ENCODE peak calls at places on chromosomes 5 and 9, in eight cellular contexts. Z, X, D, C, Q, M, A and H are unnamed samples.

GRCh38 chr9:5265939-5266338 is 34.7 kb downstream of the INSL4 start:
- DNase-seq in M (no peak), D (no peak), Z (no peak), A (no peak), C (no peak), X (no peak), Q (no peak), H (no peak)

GRCh38 chr5:142841511-142842255 is 71.5 kb downstream of the ARHGAP26 start:
- DNase-seq in C (no peak), D (no peak), Z (peak), A (no peak), Q (no peak), M (no peak), X (no peak), H (no peak)

GRCh38 chr5:68995847-68996204 is 98.0 kb upstream of the SLC30A5 start:
- DNase-seq in M (no peak), X (no peak), Q (no peak), D (no peak), Z (no peak), A (no peak), C (no peak), H (no peak)

GRCh38 chr5:158407801-158408200 is 548.9 kb upstream of the CLINT1 start:
- DNase-seq in C (no peak), Z (no peak), A (no peak), D (no peak), Q (no peak), X (no peak), M (no peak), H (peak)

GRCh38 chr5:91848453-91848852 is 465.3 kb upstream of the ARRDC3 start:
- DNase-seq in M (no peak), X (no peak), Z (no peak), A (no peak), Q (peak), C (no peak), D (no peak), H (peak)

GRCh38 chr5:125256296-125256695 is 509.9 kb upstream of the ZNF608 start:
- DNase-seq in Q (no peak), D (no peak), Z (no peak), M (no peak), X (no peak), A (no peak), C (no peak), H (no peak)

GRCh38 chr9:108039491-108039890 is 549.9 kb upstream of the KLF4 start:
- DNase-seq in M (no peak), A (no peak), X (no peak), C (no peak), Z (no peak), D (no peak), Q (no peak), H (peak)

GRCh38 chr5:152466079-152466745 is 61.1 kb upstream of the NMUR2 start:
- DNase-seq in D (no peak), Z (no peak), A (no peak), C (no peak), X (no peak), M (no peak), Q (no peak), H (no peak)

GRCh38 chr5:152116926-152117325 is 192.3 kb upstream of the GLRA1 start:
- DNase-seq in Q (no peak), D (no peak), Z (no peak), A (no peak), X (no peak), C (no peak), M (no peak), H (no peak)

GRCh38 chr5:135466178-135467050 is 14.3 kb upstream of the TIFAB start:
- DNase-seq in Q (peak), M (peak), X (peak), Z (peak), C (peak), A (no peak), D (peak), H (peak)

GRCh38 chr9:2158111-2158610 is 143.0 kb downstream of the SMARCA2 start:
- DNase-seq in A (no peak), X (peak), C (peak), M (no peak), Q (peak), Z (peak), D (peak), H (peak)

GRCh38 chr5:150345716-150346115 is 11.8 kb upstream of the TCOF1 start:
- DNase-seq in C (no peak), X (no peak), D (no peak), A (no peak), Z (no peak), M (no peak), Q (no peak), H (no peak)

GRCh38 chr5:176542596-176543427 is 5.6 kb upstream of the RNF44 start:
- DNase-seq in D (peak), M (no peak), Q (no peak), X (no peak), C (no peak), A (no peak), Z (peak), H (no peak)

GRCh38 chr5:40775846-40776657 is 20.3 kb upstream of the TTC33 start:
- DNase-seq in Q (no peak), A (no peak), D (no peak), C (no peak), Z (no peak), M (no peak), X (no peak), H (no peak)

GRCh38 chr5:143033535-143034260 is 263.5 kb downstream of the ARHGAP26 start:
- DNase-seq in Q (peak), C (no peak), Z (no peak), D (no peak), X (no peak), A (no peak), M (no peak), H (peak)

GRCh38 chr9:88312517-88313103 is 75.6 kb upstream of the SPIN1 start:
- DNase-seq in Z (no peak), C (no peak), D (no peak), X (no peak), M (no peak), A (no peak), Q (no peak), H (no peak)

GRCh38 chr5:34687269-34688011 is 31.3 kb downstream of the RAI14 start:
- DNase-seq in X (no peak), Q (peak), Z (no peak), D (no peak), A (no peak), M (no peak), C (no peak), H (peak)

GRCh38 chr5:112711436-112711835 is 26.2 kb upstream of the APC start:
- DNase-seq in A (no peak), D (no peak), X (no peak), C (no peak), Q (no peak), Z (no peak), M (no peak), H (no peak)

GRCh38 chr5:176610430-176610763 is 441 bp upstream of the GPRIN1 start:
- DNase-seq in D (no peak), A (no peak), Z (no peak), X (no peak), C (peak), M (no peak), Q (no peak), H (no peak)

GRCh38 chr9:110156902-110157301 is 51.1 kb downstream of the C9orf152 start:
- DNase-seq in X (no peak), Q (peak), D (peak), M (no peak), C (no peak), Z (no peak), A (no peak), H (peak)

GRCh38 chr5:91283899-91284298 is 99.2 kb downstream of the ARRDC3 start:
- DNase-seq in M (no peak), D (no peak), A (no peak), Z (no peak), C (no peak), X (peak), Q (peak), H (peak)

GRCh38 chr5:177545487-177546261 is 8.7 kb downstream of the FAM193B start:
- DNase-seq in M (no peak), Z (peak), C (no peak), X (no peak), Q (no peak), D (no peak), A (no peak), H (peak)

GRCh38 chr9:89815903-89816573 is 211.2 kb downstream of the GADD45G start:
- DNase-seq in M (no peak), Z (peak), X (no peak), A (no peak), D (no peak), C (no peak), Q (no peak), H (no peak)

GRCh38 chr9:127614961-127615360 is 2.9 kb downstream of the STXBP1 start:
- DNase-seq in Q (no peak), D (no peak), Z (no peak), X (no peak), A (no peak), M (no peak), C (no peak), H (no peak)

GRCh38 chr5:160492565-160492964 is 70.9 kb downstream of the PTTG1 start:
- DNase-seq in X (no peak), Z (no peak), C (no peak), M (no peak), A (no peak), D (no peak), Q (no peak), H (no peak)

GRCh38 chr9:37801287-37801850 is 772 bp downstream of the DCAF10 start:
- DNase-seq in D (no peak), Q (no peak), Z (peak), A (no peak), C (no peak), M (no peak), X (peak), H (peak)

GRCh38 chr9:134483361-134484184 is 157.3 kb downstream of the RXRA start:
- DNase-seq in Z (peak), A (no peak), X (no peak), C (no peak), Q (no peak), M (no peak), D (no peak), H (no peak)

GRCh38 chr5:133467712-133468463 is 144.5 kb downstream of the FSTL4 start:
- DNase-seq in X (no peak), Z (no peak), M (no peak), C (peak), A (no peak), D (no peak), Q (no peak), H (no peak)

GRCh38 chr5:163943546-163943945 is 438.1 kb downstream of the MAT2B start:
- DNase-seq in M (no peak), Q (peak), D (no peak), A (no peak), X (no peak), C (no peak), Z (no peak), H (no peak)

GRCh38 chr5:140549237-140550144 is 2.0 kb downstream of the EIF4EBP3 start:
- DNase-seq in X (peak), Q (no peak), C (no peak), M (no peak), Z (peak), D (no peak), A (no peak), H (peak)

GRCh38 chr5:125486634-125487033 is 740.2 kb upstream of the ZNF608 start:
- DNase-seq in C (no peak), A (no peak), X (no peak), Q (peak), Z (no peak), D (no peak), M (no peak), H (peak)

GRCh38 chr5:86605881-86606280 is 11.9 kb upstream of the COX7C start:
- DNase-seq in X (no peak), Z (no peak), M (no peak), C (no peak), Q (no peak), A (no peak), D (no peak), H (no peak)